ENCODE peak calls at places on chromosomes 3 and 15, in five cellular contexts. H, Y, G, R and V are unnamed samples.

GRCh38 chr15:72783563-72784232 is at the start of gene ADPGK:
- DNase-seq in Y (peak), G (peak), R (peak), H (peak), V (peak)

GRCh38 chr3:55690746-55691540 is 203.8 kb upstream of the WNT5A start:
- DNase-seq in H (peak), R (peak), G (peak), Y (peak), V (no peak)

GRCh38 chr3:171776839-171777607 is 33.3 kb downstream of the PLD1 start:
- DNase-seq in H (no peak), G (no peak), Y (no peak), R (no peak), V (no peak)

GRCh38 chr3:139292933-139293664 is 50.7 kb upstream of the MRPS22 start:
- DNase-seq in G (no peak), R (no peak), Y (peak), H (no peak), V (peak)

GRCh38 chr3:52777959-52778805 is 783 bp downstream of the ITIH1 start:
- DNase-seq in H (no peak), Y (no peak), R (peak), G (no peak), V (no peak)

GRCh38 chr15:92619380-92620101 is 36.0 kb downstream of the FAM174B start:
- DNase-seq in H (no peak), G (no peak), Y (no peak), R (no peak), V (no peak)

GRCh38 chr3:56468184-56469106 is at the start of gene ERC2:
- DNase-seq in H (peak), R (peak), G (no peak), Y (peak), V (peak)

GRCh38 chr3:154904328-154904727 is 175.8 kb upstream of the MME start:
- DNase-seq in Y (peak), H (peak), G (no peak), R (no peak), V (peak)

GRCh38 chr3:44974406-44974805 is 1.6 kb downstream of the ZDHHC3 start:
- DNase-seq in H (no peak), Y (no peak), G (no peak), R (no peak), V (no peak)

GRCh38 chr15:37814847-37815246 is 119.6 kb upstream of the TMCO5A start:
- DNase-seq in H (no peak), G (no peak), Y (no peak), R (no peak), V (no peak)

GRCh38 chr3:149390772-149391212 is 13.3 kb upstream of the TM4SF1 start:
- DNase-seq in Y (no peak), G (no peak), H (no peak), R (no peak), V (no peak)

GRCh38 chr15:95669146-95669922 is 661.2 kb upstream of the NR2F2 start:
- DNase-seq in Y (peak), R (no peak), H (no peak), G (peak), V (no peak)

GRCh38 chr15:64566629-64567427 is 106.5 kb downstream of the ZNF609 start:
- DNase-seq in H (no peak), R (no peak), Y (peak), G (no peak), V (no peak)

GRCh38 chr15:64561997-64562396 is 101.6 kb downstream of the ZNF609 start:
- DNase-seq in G (no peak), Y (no peak), R (no peak), H (no peak), V (no peak)

GRCh38 chr15:64568765-64569164 is 108.4 kb downstream of the ZNF609 start:
- DNase-seq in H (no peak), R (no peak), G (no peak), Y (no peak), V (no peak)

GRCh38 chr15:64560998-64561397 is 100.6 kb downstream of the ZNF609 start:
- DNase-seq in Y (no peak), H (no peak), G (no peak), R (no peak), V (no peak)

GRCh38 chr15:64566102-64566501 is 105.7 kb downstream of the ZNF609 start:
- DNase-seq in H (no peak), R (no peak), G (no peak), Y (no peak), V (no peak)
- TF ChIP-seq SUZ12 in H (no peak), R (no peak), G (no peak), Y (no peak), V (no peak)

GRCh38 chr3:184848934-184849333 is 37.0 kb downstream of the VPS8 start:
- DNase-seq in G (no peak), Y (no peak), H (no peak), R (no peak), V (no peak)

GRCh38 chr3:184845819-184846218 is 33.9 kb downstream of the VPS8 start:
- DNase-seq in R (no peak), Y (no peak), G (no peak), H (no peak), V (no peak)

GRCh38 chr3:184850201-184850600 is 38.2 kb downstream of the VPS8 start:
- DNase-seq in Y (no peak), H (no peak), R (no peak), G (no peak), V (no peak)

GRCh38 chr3:184842433-184842832 is 30.5 kb downstream of the VPS8 start:
- DNase-seq in Y (no peak), H (no peak), R (no peak), G (no peak), V (no peak)

DNA sequence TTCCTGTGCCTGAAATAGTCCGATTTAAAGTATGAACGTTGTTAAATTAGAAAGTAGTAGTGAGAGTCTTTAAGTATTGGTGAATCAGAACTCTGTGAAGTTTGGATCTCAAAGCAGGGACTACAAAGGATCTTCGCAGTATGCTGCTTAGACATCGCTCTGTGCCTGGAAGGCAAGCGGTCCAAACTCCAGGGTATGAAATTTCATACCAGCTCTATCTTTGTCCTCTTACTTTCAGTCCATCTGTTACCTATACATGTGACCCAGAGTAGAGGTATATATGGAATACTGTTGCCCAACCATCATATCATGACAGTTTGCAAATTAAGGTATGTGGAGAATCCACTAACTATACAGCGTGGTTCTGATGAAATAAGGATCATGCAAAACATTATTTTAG is 34.5 kb downstream of the VPS8 start:
- DNase-seq in G (no peak), R (no peak), Y (no peak), H (no peak), V (no peak)
- TF ChIP-seq SUZ12 in G (no peak), R (no peak), Y (no peak), H (no peak), V (no peak)

GRCh38 chr3:76177650-76178049 is 392.3 kb upstream of the ZNF717 start:
- DNase-seq in G (no peak), H (no peak), Y (no peak), R (no peak), V (no peak)
- TF ChIP-seq SUZ12 in G (no peak), H (no peak), Y (no peak), R (no peak), V (no peak)

DNA sequence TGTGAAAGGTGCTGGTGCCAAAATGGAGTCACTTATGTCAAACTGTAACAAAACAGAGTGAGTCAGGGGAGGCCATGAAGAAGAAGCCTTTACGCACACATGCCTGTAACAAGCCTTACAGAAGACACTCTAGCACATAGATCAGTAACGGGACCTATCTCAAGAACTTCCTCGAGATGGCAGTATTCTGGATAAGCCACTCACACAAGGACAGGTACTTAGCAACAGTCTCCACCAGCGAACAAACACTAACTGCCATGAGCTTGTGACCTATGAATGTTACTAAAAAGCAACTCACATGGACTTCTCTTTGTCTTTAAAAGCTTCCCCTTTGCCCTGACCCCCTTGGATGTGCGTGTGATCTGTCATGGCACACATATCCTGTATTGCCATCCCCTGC is 235.1 kb downstream of the CD47 start:
- DNase-seq in R (no peak), G (no peak), H (peak), Y (peak), V (peak)
- TF ChIP-seq SUZ12 in R (no peak), G (no peak), H (no peak), Y (no peak), V (no peak)

GRCh38 chr3:67656614-67657013 is 2.2 kb upstream of the SUCLG2 start:
- DNase-seq in H (no peak), R (no peak), G (no peak), Y (no peak), V (no peak)

GRCh38 chr3:67662733-67663132 is 8.3 kb upstream of the SUCLG2 start:
- DNase-seq in H (no peak), R (no peak), Y (no peak), G (no peak), V (no peak)

GRCh38 chr3:67655364-67656121 is 1.1 kb upstream of the SUCLG2 start:
- DNase-seq in Y (no peak), H (no peak), G (peak), R (no peak), V (peak)

GRCh38 chr3:67657192-67657591 is 2.8 kb upstream of the SUCLG2 start:
- DNase-seq in G (no peak), H (no peak), R (no peak), Y (no peak), V (no peak)

GRCh38 chr3:67661079-67661478 is 6.7 kb upstream of the SUCLG2 start:
- DNase-seq in Y (no peak), R (no peak), G (no peak), H (no peak), V (no peak)
- TF ChIP-seq SUZ12 in Y (no peak), R (no peak), G (no peak), H (no peak), V (no peak)

DNA sequence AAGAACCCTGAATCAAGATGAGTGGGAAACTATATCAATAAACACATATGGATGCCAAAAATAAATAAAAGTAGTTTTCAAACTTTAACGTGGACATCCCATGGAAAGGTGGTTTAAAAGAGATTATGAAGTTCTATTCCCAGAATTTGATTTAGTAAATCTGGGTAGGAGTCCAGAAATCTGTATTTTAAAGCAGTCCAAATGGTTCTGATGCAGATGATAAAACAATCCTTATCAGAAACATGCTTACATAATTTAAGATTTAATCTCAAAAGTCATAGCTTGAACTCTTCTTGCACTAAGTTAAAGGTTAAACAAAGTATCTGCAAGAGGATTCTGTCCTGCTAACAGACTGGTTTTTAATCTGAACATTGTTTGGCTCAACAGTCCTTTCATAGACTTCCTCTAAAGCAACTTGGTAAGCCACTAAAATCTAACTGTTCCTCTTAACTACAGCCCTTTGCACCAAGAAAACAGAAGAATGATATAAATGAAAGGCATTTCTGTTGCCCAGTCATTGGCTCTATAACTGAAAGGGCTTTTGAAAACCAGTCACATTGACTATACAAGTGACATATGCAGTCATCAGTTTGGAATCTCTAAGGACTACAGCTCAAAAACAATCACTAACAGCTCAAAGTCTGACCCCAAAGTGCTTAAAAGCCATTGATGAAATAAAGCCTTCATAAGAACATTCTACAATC is 23.4 kb upstream of the MAP4 start:
- DNase-seq in H (peak), R (no peak), G (no peak), Y (no peak), V (peak)
- TF ChIP-seq SUZ12 in H (no peak), R (no peak), G (no peak), Y (no peak), V (no peak)

GRCh38 chr15:44573386-44573785 is 36.4 kb downstream of the EIF3J start:
- DNase-seq in Y (no peak), R (no peak), G (no peak), H (no peak), V (no peak)
- TF ChIP-seq SUZ12 in Y (no peak), R (no peak), G (no peak), H (no peak), V (no peak)